ENCODE peak calls at places on chromosome 12, in seven cellular contexts. U is H9, F is thoracic aorta, X is Peyer's patch, N is HCT116, A is sigmoid colon, Z is neural progenitor cell. T is an unnamed sample. For H3K4me1 and H3K27me3, the result is how much of the 10 kb centered on the place peaks cover.

GRCh38 chr12:63826002-63826585 is 18.4 kb upstream of the SRGAP1 start:
- DNase-seq in A (no peak), F (no peak), U (no peak), Z (peak), X (no peak), N (peak), T (no peak)

GRCh38 chr12:46934374-46935111 is 108.7 kb upstream of the SLC38A4 start:
- DNase-seq in F (no peak), X (no peak), U (no peak), N (no peak), A (no peak), Z (no peak), T (no peak)

GRCh38 chr12:68397566-68398158 is 65.5 kb upstream of the MDM1 start:
- DNase-seq in A (no peak), F (no peak), N (no peak), Z (no peak), U (no peak), X (no peak), T (no peak)

GRCh38 chr12:82414926-82415325 is 56.6 kb downstream of the METTL25 start:
- DNase-seq in Z (no peak), F (no peak), X (no peak), N (no peak), A (no peak), U (no peak), T (no peak)

GRCh38 chr12:29519585-29520182 is 22.2 kb upstream of the OVCH1 start:
- DNase-seq in N (peak), X (no peak), U (no peak), Z (peak), F (no peak), A (no peak), T (no peak)

GRCh38 chr12:14416658-14417057 is 51.2 kb downstream of the ATF7IP start:
- DNase-seq in F (no peak), Z (peak), A (no peak), N (no peak), U (peak), X (no peak), T (no peak)

GRCh38 chr12:54173066-54173726 is 15.6 kb downstream of the SMUG1 start:
- DNase-seq in Z (peak), X (no peak), F (no peak), N (no peak), U (peak), A (peak), T (no peak)

GRCh38 chr12:2351129-2351528 is 298.3 kb downstream of the CACNA1C start:
- DNase-seq in X (no peak), A (no peak), N (no peak), U (no peak), Z (no peak), F (no peak), T (no peak)

GRCh38 chr12:41014643-41015020 is 173.5 kb upstream of the PDZRN4 start:
- DNase-seq in A (no peak), U (no peak), F (no peak), X (no peak), N (no peak), Z (no peak), T (no peak)

GRCh38 chr12:31859232-31859977 is 99.8 kb upstream of the RESF1 start:
- DNase-seq in U (no peak), X (peak), Z (no peak), F (no peak), N (no peak), A (no peak), T (no peak)

GRCh38 chr12:2429032-2429431 is 365.7 kb upstream of the FKBP4 start:
- DNase-seq in F (peak), A (peak), X (no peak), Z (no peak), U (no peak), N (no peak), T (no peak)

GRCh38 chr12:119384340-119384739 is 49.8 kb downstream of the CCDC60 start:
- DNase-seq in A (no peak), Z (no peak), F (no peak), U (no peak), X (no peak), N (no peak), T (no peak)

GRCh38 chr12:50620050-50620974 is 115.5 kb downstream of the DIP2B start:
- DNase-seq in Z (peak), U (no peak), A (no peak), N (no peak), X (no peak), F (no peak), T (no peak)

GRCh38 chr12:95117178-95117599 is 43.8 kb upstream of the NR2C1 start:
- DNase-seq in F (no peak), N (peak), U (no peak), X (peak), A (peak), Z (peak), T (peak)

GRCh38 chr12:105083551-105084105 is 630 bp downstream of the ALDH1L2 start:
- DNase-seq in X (no peak), F (peak), Z (peak), A (peak), U (peak), N (no peak), T (peak)

GRCh38 chr12:25715147-25715546 is 162.1 kb upstream of the LMNTD1 start:
- DNase-seq in A (no peak), X (no peak), F (no peak), U (no peak), Z (no peak), N (no peak), T (no peak)

GRCh38 chr12:100716949-100717732 is 77.4 kb upstream of the ANO4 start:
- DNase-seq in Z (peak), U (peak), N (no peak), A (no peak), X (no peak), F (no peak), T (no peak)

GRCh38 chr12:121538699-121539061 is 42.1 kb downstream of the KDM2B start:
- DNase-seq in F (no peak), Z (no peak), X (no peak), U (peak), N (peak), A (no peak), T (no peak)

GRCh38 chr12:39966738-39967137 is 139.1 kb downstream of the SLC2A13 start:
- DNase-seq in F (no peak), Z (no peak), U (no peak), X (no peak), A (no peak), N (no peak), T (no peak)

GRCh38 chr12:96150442-96150841 is 43.7 kb upstream of the ELK3 start:
- DNase-seq in N (no peak), U (no peak), F (no peak), X (no peak), Z (peak), A (no peak), T (no peak)
- H3K4me1 ChIP-seq in N (under half), U (under half), F (under half), X (under half), Z (under half), A (under half), T (under half)

DNA sequence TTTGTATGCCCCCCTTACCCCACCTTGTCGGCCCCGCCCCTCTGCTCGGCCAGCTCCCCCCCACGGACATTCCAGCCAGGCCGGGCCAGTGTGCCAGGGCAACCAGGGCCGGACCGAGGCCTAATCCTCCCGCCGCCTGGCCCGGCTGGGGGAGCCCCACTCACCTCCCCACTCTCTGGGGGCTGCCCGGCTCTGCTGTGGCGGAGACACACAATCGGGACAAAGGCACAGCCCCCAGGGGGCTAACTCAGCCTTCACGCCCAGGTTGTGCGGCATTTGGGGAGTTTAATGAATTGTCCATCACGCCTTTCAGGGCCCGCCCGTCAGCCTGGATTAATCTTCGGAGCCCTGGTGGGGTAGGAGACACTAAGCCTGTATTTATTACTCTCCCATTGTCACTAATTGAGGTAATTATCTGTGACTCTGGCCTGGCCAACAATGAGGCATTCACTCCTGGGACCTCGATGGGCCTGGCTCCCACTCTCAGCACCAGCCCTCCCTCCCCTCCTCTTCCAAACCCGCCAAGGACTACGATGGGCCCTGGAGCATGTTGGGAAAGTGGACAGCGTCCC is 8.7 kb downstream of the WNT1 start:
- DNase-seq in A (no peak), N (no peak), F (no peak), U (no peak), X (no peak), Z (peak), T (no peak)
- H3K27me3 ChIP-seq in A (half or more), N (under half), F (under half), U (under half), X (under half), Z (half or more), T (under half)

GRCh38 chr12:108691995-108692808 is 39.1 kb downstream of the CORO1C start:
- DNase-seq in Z (peak), U (no peak), A (peak), N (no peak), X (peak), F (no peak), T (no peak)
- H3K4me1 ChIP-seq in Z (under half), U (under half), A (half or more), N (under half), X (under half), F (half or more), T (half or more)

DNA sequence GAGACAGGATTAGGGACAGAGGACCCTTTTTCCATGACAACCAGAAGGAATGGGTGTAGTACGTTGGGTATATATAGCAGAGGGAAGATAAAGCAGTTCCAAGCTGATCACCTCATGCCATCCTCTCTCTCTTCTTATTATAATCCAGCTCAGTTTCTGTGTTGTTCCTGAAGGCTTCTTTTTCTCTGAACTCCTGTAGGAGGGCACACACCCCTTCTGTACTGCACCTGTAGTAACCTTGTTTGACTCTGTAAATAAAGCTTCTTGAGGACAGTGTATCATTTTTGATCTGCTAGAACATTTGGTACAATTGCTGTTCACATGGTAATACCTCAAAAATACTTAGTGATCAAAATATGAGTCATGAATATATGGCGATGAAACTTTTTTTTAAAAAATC is 33.5 kb downstream of the HELB start:
- DNase-seq in N (no peak), F (no peak), U (no peak), A (no peak), Z (no peak), X (no peak), T (no peak)
- H3K27me3 ChIP-seq in N (under half), F (under half), U (under half), A (under half), Z (under half), X (under half), T (under half)

GRCh38 chr12:107519906-107520859 is 165.4 kb upstream of the PWP1 start:
- DNase-seq in U (no peak), F (no peak), A (no peak), Z (no peak), X (no peak), N (no peak), T (no peak)
- H3K4me1 ChIP-seq in U (under half), F (under half), A (under half), Z (under half), X (under half), N (under half), T (under half)

GRCh38 chr12:123617580-123617979 is 15.7 kb downstream of the DDX55 start:
- DNase-seq in N (no peak), Z (no peak), A (no peak), F (no peak), U (peak), X (no peak), T (no peak)
- H3K27me3 ChIP-seq in N (under half), Z (under half), A (under half), F (under half), U (under half), X (under half), T (under half)

T was measured in right atrium auricular region.